ENCODE peak calls at places on chromosomes 5 and 9, in five cellular contexts. V is HepG2, F is A549, I is IMR-90, C is K562. Y is an unnamed sample.

GRCh38 chr5:92002875-92003274 is 619.8 kb upstream of the ARRDC3 start:
- DNase-seq in V (no peak), F (no peak), I (peak; percentile 72), C (no peak), Y (no peak)

GRCh38 chr9:122226758-122227575 is 1.8 kb downstream of the LHX6 start:
- DNase-seq in V (no peak), F (no peak), I (no peak), C (no peak), Y (peak; percentile 57)

GRCh38 chr5:7540806-7541205 is 144.9 kb downstream of the ADCY2 start:
- DNase-seq in V (no peak), F (no peak), I (no peak), C (no peak), Y (no peak)

GRCh38 chr5:61207884-61208283 is 45.6 kb upstream of the SMIM15 start:
- DNase-seq in V (no peak), F (no peak), I (no peak), C (no peak), Y (no peak)

GRCh38 chr9:109907400-109907799 is 127.4 kb downstream of the PALM2AKAP2 start:
- DNase-seq in V (no peak), F (no peak), I (no peak), C (no peak), Y (no peak)

GRCh38 chr5:149938791-149939358 is 5.7 kb downstream of the PDE6A start:
- DNase-seq in V (no peak), F (peak; percentile 88), I (peak; percentile 84), C (no peak), Y (no peak)

GRCh38 chr9:109143881-109144562 is 23.0 kb downstream of the FRRS1L start:
- DNase-seq in V (peak; percentile 29), F (peak; percentile 64), I (peak; percentile 13), C (peak; percentile 72), Y (peak; percentile 15)

GRCh38 chr5:98905857-98906688 is 22.7 kb downstream of the CHD1 start:
- DNase-seq in V (peak; percentile 44), F (no peak), I (peak; percentile 59), C (no peak), Y (no peak)

GRCh38 chr5:170273968-170274710 is 23.4 kb downstream of the LCP2 start:
- DNase-seq in V (no peak), F (peak; percentile 27), I (no peak), C (no peak), Y (peak; percentile 72)

GRCh38 chr5:5116953-5117352 is 23.2 kb upstream of the ADAMTS16 start:
- DNase-seq in V (no peak), F (no peak), I (no peak), C (no peak), Y (no peak)

GRCh38 chr5:139272471-139273321 is 20.8 kb upstream of the MATR3 start:
- DNase-seq in V (peak; percentile 73), F (no peak), I (peak; percentile 62), C (no peak), Y (no peak)

GRCh38 chr9:137161558-137162483 is 8.0 kb downstream of the LRRC26 start:
- DNase-seq in V (no peak), F (no peak), I (no peak), C (peak; percentile 83), Y (peak; percentile 73)

GRCh38 chr5:158194561-158194961 is 335.6 kb upstream of the CLINT1 start:
- DNase-seq in V (no peak), F (no peak), I (no peak), C (no peak), Y (no peak)

GRCh38 chr5:123790226-123790625 is 278.2 kb downstream of the CSNK1G3 start:
- DNase-seq in V (no peak), F (no peak), I (no peak), C (no peak), Y (no peak)

GRCh38 chr9:107905313-107906027 is 415.9 kb upstream of the KLF4 start:
- DNase-seq in V (no peak), F (no peak), I (no peak), C (no peak), Y (no peak)

GRCh38 chr5:132425009-132425937 is 55.8 kb downstream of the SLC22A5 start:
- DNase-seq in V (no peak), F (no peak), I (peak; percentile 95), C (peak; percentile 50), Y (no peak)

DNA sequence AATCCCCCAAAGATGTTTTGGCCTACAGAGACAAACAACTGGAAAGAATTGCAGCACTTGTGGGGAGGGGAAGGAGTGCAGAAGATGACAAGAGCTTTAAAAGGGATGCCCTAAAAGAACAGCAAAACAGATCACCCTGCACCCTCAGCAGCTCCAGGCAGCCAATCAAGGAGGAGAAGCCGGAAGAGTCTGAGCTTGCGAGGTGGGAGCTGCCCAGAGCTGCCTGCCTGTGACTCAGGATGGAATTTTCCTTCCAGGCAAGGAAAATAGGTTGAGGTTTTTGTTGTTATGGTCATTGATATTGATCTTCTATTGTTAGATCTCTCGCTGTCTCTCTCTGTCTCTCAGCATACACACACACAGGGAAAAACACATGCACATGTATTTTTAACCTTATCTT is 70.3 kb upstream of the MAP1B start:
- DNase-seq in V (no peak), F (no peak), I (peak; percentile 4), C (no peak), Y (no peak)
- TF ChIP-seq USF2 in V (no peak), F (no peak), I (no peak), C (no peak), Y (no peak)

GRCh38 chr9:33524431-33524947 is 438 bp downstream of the ANKRD18B start:
- DNase-seq in V (no peak), F (no peak), I (no peak), C (no peak), Y (peak; percentile 38)
- TF ChIP-seq USF2 in V (no peak), F (no peak), I (no peak), C (no peak), Y (no peak)

GRCh38 chr5:15704397-15704947 is 204.5 kb downstream of the FBXL7 start:
- DNase-seq in V (no peak), F (no peak), I (peak; percentile 43), C (no peak), Y (no peak)
- TF ChIP-seq USF2 in V (no peak), F (no peak), I (no peak), C (no peak), Y (no peak)

GRCh38 chr9:19759066-19759465 is 29.8 kb downstream of the SLC24A2 start:
- DNase-seq in V (no peak), F (no peak), I (no peak), C (no peak), Y (no peak)
- TF ChIP-seq USF2 in V (no peak), F (no peak), I (no peak), C (no peak), Y (no peak)

GRCh38 chr5:172854451-172854871 is 20.4 kb downstream of the ERGIC1 start:
- DNase-seq in V (no peak), F (no peak), I (peak; percentile 63), C (no peak), Y (no peak)

GRCh38 chr5:172854958-172855357 is 20.9 kb downstream of the ERGIC1 start:
- DNase-seq in V (no peak), F (no peak), I (no peak), C (no peak), Y (no peak)

GRCh38 chr5:172850454-172850797 is 16.4 kb downstream of the ERGIC1 start:
- DNase-seq in V (no peak), F (no peak), I (no peak), C (no peak), Y (no peak)

GRCh38 chr5:172853355-172853975 is 19.4 kb downstream of the ERGIC1 start:
- DNase-seq in V (no peak), F (no peak), I (peak; percentile 73), C (no peak), Y (no peak)

GRCh38 chr5:172852490-172853354 is 18.7 kb downstream of the ERGIC1 start:
- DNase-seq in V (peak; percentile 88), F (no peak), I (peak; percentile 75), C (no peak), Y (no peak)
- TF ChIP-seq USF2 in V (no peak), F (no peak), I (no peak), C (no peak), Y (no peak)